ENCODE peak calls at places on chromosome 2, in six cellular contexts. One of them, this sample, is unnamed.

GRCh38 chr2:109715302-109715937 is 78.7 kb upstream of the RGPD5 start:
- DNase-seq in heart right ventricle: no peak
- DNase-seq in IMR-90: no peak
- DNase-seq in vagina: peak; percentile 72
- DNase-seq in upper lobe of right lung: peak; percentile 28
- DNase-seq in ascending aorta: no peak
- DNase-seq in this sample: no peak

GRCh38 chr2:62577994-62578836 is 72.2 kb upstream of the TMEM17 start:
- DNase-seq in ascending aorta: no peak
- DNase-seq in heart right ventricle: no peak
- DNase-seq in IMR-90: peak; percentile 92
- DNase-seq in upper lobe of right lung: no peak
- DNase-seq in vagina: no peak
- DNase-seq in this sample: no peak

GRCh38 chr2:232363784-232364615 is 14.6 kb upstream of the ALPP start:
- DNase-seq in heart right ventricle: no peak
- DNase-seq in upper lobe of right lung: peak; percentile 46
- DNase-seq in vagina: no peak
- DNase-seq in IMR-90: peak; percentile 26
- DNase-seq in ascending aorta: no peak
- DNase-seq in this sample: peak; percentile 11

GRCh38 chr2:137467246-137467862 is 496.9 kb upstream of the HNMT start:
- DNase-seq in ascending aorta: no peak
- DNase-seq in vagina: no peak
- DNase-seq in upper lobe of right lung: no peak
- DNase-seq in IMR-90: no peak
- DNase-seq in heart right ventricle: no peak
- DNase-seq in this sample: no peak

GRCh38 chr2:232310189-232310588 is 68.4 kb upstream of the ALPP start:
- DNase-seq in vagina: no peak
- DNase-seq in ascending aorta: no peak
- DNase-seq in heart right ventricle: no peak
- DNase-seq in IMR-90: no peak
- DNase-seq in upper lobe of right lung: no peak
- DNase-seq in this sample: no peak

GRCh38 chr2:207148025-207148424 is 17.7 kb downstream of the KLF7 start:
- DNase-seq in heart right ventricle: no peak
- DNase-seq in upper lobe of right lung: no peak
- DNase-seq in vagina: no peak
- DNase-seq in IMR-90: peak; percentile 63
- DNase-seq in ascending aorta: no peak
- DNase-seq in this sample: no peak

GRCh38 chr2:94861308-94862152 is 9.7 kb upstream of the TEKT4 start:
- DNase-seq in vagina: no peak
- DNase-seq in upper lobe of right lung: peak; percentile 58
- DNase-seq in IMR-90: no peak
- DNase-seq in ascending aorta: no peak
- DNase-seq in heart right ventricle: no peak
- DNase-seq in this sample: no peak

GRCh38 chr2:206982360-206982759 is 43.0 kb downstream of the CPO start:
- DNase-seq in upper lobe of right lung: no peak
- DNase-seq in heart right ventricle: no peak
- DNase-seq in ascending aorta: no peak
- DNase-seq in IMR-90: no peak
- DNase-seq in vagina: no peak
- DNase-seq in this sample: no peak

GRCh38 chr2:144330951-144331651 is 188.8 kb downstream of the ZEB2 start:
- DNase-seq in vagina: no peak
- DNase-seq in heart right ventricle: no peak
- DNase-seq in upper lobe of right lung: no peak
- DNase-seq in ascending aorta: no peak
- DNase-seq in IMR-90: peak; percentile 18
- DNase-seq in this sample: no peak

GRCh38 chr2:47602996-47603395 is 179.9 kb upstream of the MSH6 start:
- DNase-seq in IMR-90: peak; percentile 25
- DNase-seq in vagina: no peak
- DNase-seq in upper lobe of right lung: no peak
- DNase-seq in ascending aorta: no peak
- DNase-seq in heart right ventricle: no peak
- DNase-seq in this sample: no peak

GRCh38 chr2:232781765-232782164 is 5.4 kb upstream of the KCNJ13 start:
- DNase-seq in IMR-90: peak; percentile 85
- DNase-seq in ascending aorta: no peak
- DNase-seq in vagina: no peak
- DNase-seq in upper lobe of right lung: no peak
- DNase-seq in heart right ventricle: no peak
- DNase-seq in this sample: no peak

GRCh38 chr2:65382323-65382722 is 50.1 kb downstream of the SPRED2 start:
- DNase-seq in IMR-90: no peak
- DNase-seq in upper lobe of right lung: no peak
- DNase-seq in heart right ventricle: no peak
- DNase-seq in vagina: no peak
- DNase-seq in ascending aorta: no peak
- DNase-seq in this sample: no peak
- TF ChIP-seq CTCF in IMR-90: no peak
- TF ChIP-seq CTCF in upper lobe of right lung: no peak
- TF ChIP-seq CTCF in heart right ventricle: no peak
- TF ChIP-seq CTCF in vagina: no peak
- TF ChIP-seq CTCF in ascending aorta: no peak
- TF ChIP-seq CTCF in this sample: no peak

GRCh38 chr2:185012643-185013042 is 414.3 kb downstream of the ZNF804A start:
- DNase-seq in IMR-90: peak; percentile 1
- DNase-seq in heart right ventricle: no peak
- DNase-seq in vagina: no peak
- DNase-seq in ascending aorta: no peak
- DNase-seq in upper lobe of right lung: no peak
- DNase-seq in this sample: no peak
- H3K9me3 ChIP-seq in IMR-90: peaks cover 13% of the 10 kb centered on the region
- H3K9me3 ChIP-seq in heart right ventricle: peaks cover 60% of the 10 kb centered on the region
- H3K9me3 ChIP-seq in vagina: peaks cover 9% of the 10 kb centered on the region
- H3K9me3 ChIP-seq in ascending aorta: peaks cover 16% of the 10 kb centered on the region
- H3K9me3 ChIP-seq in upper lobe of right lung: peaks cover 16% of the 10 kb centered on the region
- H3K9me3 ChIP-seq in this sample: peaks cover 16% of the 10 kb centered on the region

GRCh38 chr2:157333304-157334047 is 7.9 kb upstream of the ERMN start:
- DNase-seq in IMR-90: no peak
- DNase-seq in heart right ventricle: no peak
- DNase-seq in vagina: no peak
- DNase-seq in upper lobe of right lung: no peak
- DNase-seq in ascending aorta: no peak
- DNase-seq in this sample: no peak
- H3K27me3 ChIP-seq in IMR-90: no peaks in the 10 kb centered on the region
- H3K27me3 ChIP-seq in heart right ventricle: no peaks in the 10 kb centered on the region
- H3K27me3 ChIP-seq in vagina: no peaks in the 10 kb centered on the region
- H3K27me3 ChIP-seq in upper lobe of right lung: no peaks in the 10 kb centered on the region
- H3K27me3 ChIP-seq in ascending aorta: no peaks in the 10 kb centered on the region
- H3K27me3 ChIP-seq in this sample: no peaks in the 10 kb centered on the region

GRCh38 chr2:196244516-196244915 is 73.1 kb upstream of the STK17B start:
- DNase-seq in heart right ventricle: no peak
- DNase-seq in IMR-90: no peak
- DNase-seq in ascending aorta: no peak
- DNase-seq in upper lobe of right lung: no peak
- DNase-seq in vagina: no peak
- DNase-seq in this sample: no peak

GRCh38 chr2:196242131-196242620 is 70.8 kb upstream of the STK17B start:
- DNase-seq in IMR-90: peak; percentile 71
- DNase-seq in upper lobe of right lung: peak; percentile 66
- DNase-seq in heart right ventricle: no peak
- DNase-seq in ascending aorta: no peak
- DNase-seq in vagina: no peak
- DNase-seq in this sample: no peak

GRCh38 chr2:196241175-196241574 is 69.8 kb upstream of the STK17B start:
- DNase-seq in heart right ventricle: no peak
- DNase-seq in upper lobe of right lung: no peak
- DNase-seq in IMR-90: no peak
- DNase-seq in vagina: no peak
- DNase-seq in ascending aorta: no peak
- DNase-seq in this sample: no peak

GRCh38 chr2:196238836-196239380 is 67.5 kb upstream of the STK17B start:
- DNase-seq in vagina: no peak
- DNase-seq in upper lobe of right lung: no peak
- DNase-seq in IMR-90: peak; percentile 47
- DNase-seq in ascending aorta: no peak
- DNase-seq in heart right ventricle: no peak
- DNase-seq in this sample: no peak

DNA sequence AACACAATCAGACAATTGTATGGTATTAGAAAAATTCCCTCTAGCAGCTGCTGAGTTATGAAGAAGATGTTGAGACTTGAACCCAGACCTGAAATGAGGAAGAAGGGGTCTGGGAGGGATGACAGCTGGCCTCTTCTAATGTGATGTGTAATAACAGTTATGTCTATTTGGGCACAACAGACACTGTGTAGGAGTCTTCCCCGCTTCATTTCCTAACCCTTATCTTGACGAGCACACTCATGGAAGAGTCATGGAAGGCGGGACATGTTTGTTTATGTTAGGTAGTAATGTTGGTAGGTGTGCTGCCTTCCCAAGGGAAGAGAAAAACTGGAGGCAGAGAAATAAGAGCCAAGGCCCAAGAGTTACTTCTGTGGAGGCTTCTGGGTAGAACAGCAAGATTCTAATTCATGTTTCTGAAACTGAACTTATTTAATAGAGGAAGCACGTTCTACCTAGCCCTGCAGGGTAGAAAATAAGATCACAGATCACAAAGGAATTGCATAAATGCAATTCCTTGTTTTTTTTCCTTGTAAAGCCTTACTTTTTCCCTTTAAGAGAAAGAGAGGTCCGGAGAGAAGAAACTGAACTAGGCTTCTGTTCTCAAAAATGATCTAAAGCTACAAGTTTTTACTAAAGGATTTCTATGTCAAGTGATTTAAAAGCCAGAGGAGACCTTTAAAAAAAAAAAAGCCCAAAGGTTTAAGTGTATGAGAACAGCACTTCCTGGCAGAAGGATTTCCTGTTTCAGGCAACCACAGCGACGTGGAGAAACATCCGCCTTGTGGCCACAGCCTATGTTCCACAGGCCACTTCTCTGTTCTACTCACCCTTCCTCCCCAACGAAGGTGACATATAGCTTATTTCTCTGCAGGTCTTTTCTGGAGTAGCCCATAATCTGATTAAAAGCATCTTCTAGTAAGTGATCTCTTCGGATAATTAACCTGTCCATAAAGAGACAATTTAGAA is 68.5 kb upstream of the STK17B start:
- DNase-seq in IMR-90: peak; percentile 93
- DNase-seq in ascending aorta: peak; percentile 49
- DNase-seq in vagina: no peak
- DNase-seq in heart right ventricle: peak; percentile 41
- DNase-seq in upper lobe of right lung: peak; percentile 81
- DNase-seq in this sample: peak; percentile 60
- TF ChIP-seq CTCF in IMR-90: no peak
- TF ChIP-seq CTCF in ascending aorta: no peak
- TF ChIP-seq CTCF in vagina: no peak
- TF ChIP-seq CTCF in heart right ventricle: peak; percentile 13
- TF ChIP-seq CTCF in upper lobe of right lung: peak; percentile 35
- TF ChIP-seq CTCF in this sample: no peak

DNA sequence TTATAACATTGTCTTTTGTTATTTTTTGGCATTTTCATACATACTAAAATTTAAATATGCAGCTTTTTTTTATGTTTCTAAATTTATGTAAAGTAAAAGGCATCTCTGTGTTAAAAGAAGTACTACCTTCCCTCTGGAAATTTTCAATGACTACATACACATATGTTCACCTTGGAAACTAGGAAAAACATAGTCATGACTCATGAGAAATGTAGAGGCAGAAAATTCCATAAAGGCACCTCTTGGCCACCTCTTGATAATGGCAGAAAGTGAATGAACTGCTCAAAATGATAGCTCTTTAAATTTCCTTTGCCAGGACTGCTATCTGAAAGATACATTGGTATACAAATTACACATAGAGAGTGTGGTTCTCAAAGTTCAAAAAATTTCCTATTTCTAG is 889.1 kb upstream of the ZEB2 start:
- DNase-seq in upper lobe of right lung: no peak
- DNase-seq in heart right ventricle: no peak
- DNase-seq in vagina: no peak
- DNase-seq in IMR-90: peak; percentile 42
- DNase-seq in ascending aorta: no peak
- DNase-seq in this sample: no peak
- H3K9me3 ChIP-seq in upper lobe of right lung: no peaks in the 10 kb centered on the region
- H3K9me3 ChIP-seq in heart right ventricle: no peaks in the 10 kb centered on the region
- H3K9me3 ChIP-seq in vagina: no peaks in the 10 kb centered on the region
- H3K9me3 ChIP-seq in IMR-90: no peaks in the 10 kb centered on the region
- H3K9me3 ChIP-seq in ascending aorta: no peaks in the 10 kb centered on the region
- H3K9me3 ChIP-seq in this sample: no peaks in the 10 kb centered on the region

GRCh38 chr2:129606496-129607270 is 372.8 kb upstream of the RAB6C start:
- DNase-seq in IMR-90: no peak
- DNase-seq in upper lobe of right lung: no peak
- DNase-seq in heart right ventricle: no peak
- DNase-seq in ascending aorta: no peak
- DNase-seq in vagina: no peak
- DNase-seq in this sample: no peak
- H3K27me3 ChIP-seq in IMR-90: no peaks in the 10 kb centered on the region
- H3K27me3 ChIP-seq in upper lobe of right lung: no peaks in the 10 kb centered on the region
- H3K27me3 ChIP-seq in heart right ventricle: peaks cover 10% of the 10 kb centered on the region
- H3K27me3 ChIP-seq in ascending aorta: no peaks in the 10 kb centered on the region
- H3K27me3 ChIP-seq in vagina: no peaks in the 10 kb centered on the region
- H3K27me3 ChIP-seq in this sample: no peaks in the 10 kb centered on the region

This sample was measured in CD4-positive, alpha-beta T cell.